ENCODE peak calls at places on chromosomes 5 and 9, in nine cellular contexts. O is astrocyte of the spinal cord, C is astrocyte of the cerebellum, M is stomach, F is A549, U is AG04450, P is thoracic aorta, Z is lower leg skin, G is kidney. K is an unnamed sample.

GRCh38 chr9:121992571-121993212 is 100.4 kb downstream of the TTLL11 start:
- DNase-seq in C (no peak), Z (peak), M (peak), U (peak), P (no peak), G (no peak), F (peak), O (peak), K (peak)

GRCh38 chr9:121499427-121500164 is at the start of gene GGTA1:
- DNase-seq in M (peak), P (no peak), C (no peak), U (no peak), Z (peak), G (peak), O (peak), F (peak), K (peak)

GRCh38 chr9:7081065-7081600 is 323.4 kb downstream of the KDM4C start:
- DNase-seq in Z (no peak), P (no peak), M (no peak), U (no peak), O (no peak), C (no peak), F (no peak), G (no peak), K (no peak)

GRCh38 chr9:131755541-131756198 is 15.8 kb upstream of the RAPGEF1 start:
- DNase-seq in Z (peak), U (no peak), F (peak), M (peak), C (peak), G (peak), O (peak), P (no peak), K (peak)

GRCh38 chr5:87081511-87082372 is 185.9 kb upstream of the RASA1 start:
- DNase-seq in P (no peak), Z (peak), G (no peak), U (no peak), O (no peak), C (no peak), M (peak), F (no peak), K (no peak)

GRCh38 chr9:135198889-135199288 is 111.4 kb downstream of the OLFM1 start:
- DNase-seq in O (no peak), G (no peak), P (no peak), F (no peak), Z (no peak), M (no peak), U (no peak), C (no peak), K (no peak)

GRCh38 chr9:89626741-89627265 is 22.0 kb downstream of the GADD45G start:
- DNase-seq in U (no peak), M (no peak), Z (no peak), O (no peak), F (no peak), C (no peak), G (peak), P (no peak), K (no peak)

GRCh38 chr9:116806075-116806474 is 119.0 kb downstream of the TRIM32 start:
- DNase-seq in G (no peak), C (peak), O (no peak), M (no peak), F (no peak), P (no peak), U (no peak), Z (no peak), K (peak)

GRCh38 chr5:172944741-172945140 is 14.5 kb upstream of the RPL26L1 start:
- DNase-seq in M (no peak), P (no peak), G (peak), U (no peak), C (no peak), F (no peak), Z (no peak), O (no peak), K (no peak)

GRCh38 chr5:158058208-158058607 is 199.3 kb upstream of the CLINT1 start:
- DNase-seq in U (no peak), F (no peak), Z (no peak), O (no peak), C (no peak), G (no peak), M (no peak), P (no peak), K (no peak)

GRCh38 chr5:35990941-35991592 is at the start of gene UGT3A1:
- DNase-seq in Z (no peak), M (no peak), U (no peak), G (no peak), C (no peak), P (no peak), F (no peak), O (no peak), K (no peak)

GRCh38 chr5:134521831-134522230 is 3.6 kb upstream of the JADE2 start:
- DNase-seq in U (no peak), O (no peak), M (no peak), G (no peak), F (no peak), C (no peak), P (no peak), Z (no peak), K (no peak)

GRCh38 chr5:150457562-150458240 is 8.2 kb upstream of the RPS14 start:
- DNase-seq in F (no peak), Z (no peak), C (no peak), P (no peak), O (no peak), U (no peak), G (no peak), M (no peak), K (no peak)

GRCh38 chr9:134350416-134350994 is 24.2 kb downstream of the RXRA start:
- DNase-seq in F (no peak), G (no peak), U (no peak), C (no peak), Z (no peak), M (no peak), O (no peak), P (no peak), K (no peak)

GRCh38 chr9:91347370-91347769 is 14.3 kb downstream of the AUH start:
- DNase-seq in P (no peak), C (no peak), M (no peak), O (no peak), U (no peak), F (no peak), Z (no peak), G (no peak), K (no peak)

GRCh38 chr5:138491284-138491648 is 26.0 kb downstream of the EGR1 start:
- DNase-seq in M (no peak), P (no peak), C (no peak), O (no peak), Z (no peak), U (no peak), F (no peak), G (no peak), K (no peak)

GRCh38 chr9:84371737-84372136 is 31.2 kb upstream of the SLC28A3 start:
- DNase-seq in O (peak), U (peak), Z (peak), C (peak), F (no peak), M (no peak), P (no peak), G (no peak), K (peak)

GRCh38 chr5:80763211-80763610 is 108.4 kb upstream of the DHFR start:
- DNase-seq in M (no peak), G (no peak), F (no peak), U (no peak), Z (no peak), C (no peak), O (peak), P (no peak), K (peak)

GRCh38 chr5:125410501-125411162 is 664.2 kb upstream of the ZNF608 start:
- DNase-seq in F (no peak), G (no peak), Z (no peak), C (no peak), M (no peak), O (peak), P (no peak), U (no peak), K (peak)

GRCh38 chr5:122493776-122494518 is 181.9 kb downstream of the SNCAIP start:
- DNase-seq in F (no peak), C (peak), Z (no peak), M (no peak), U (no peak), G (no peak), O (no peak), P (no peak), K (no peak)

GRCh38 chr9:72038890-72039410 is 21.5 kb downstream of the C9orf57 start:
- DNase-seq in U (peak), P (no peak), Z (peak), O (peak), M (peak), C (peak), G (peak), F (peak), K (peak)

GRCh38 chr5:174317261-174317894 is 271.9 kb downstream of the NSG2 start:
- DNase-seq in O (peak), M (no peak), Z (no peak), P (no peak), U (no peak), C (peak), F (peak), G (no peak), K (peak)

GRCh38 chr5:67636091-67636490 is 439.5 kb upstream of the CD180 start:
- DNase-seq in C (no peak), M (no peak), U (no peak), Z (peak), O (peak), F (no peak), G (no peak), P (no peak), K (peak)

GRCh38 chr5:130571076-130571475 is 594.0 kb downstream of the HINT1 start:
- DNase-seq in Z (no peak), G (no peak), M (no peak), C (no peak), O (peak), U (no peak), P (no peak), F (no peak), K (peak)

GRCh38 chr5:37412515-37412914 is 33.4 kb downstream of the WDR70 start:
- DNase-seq in O (no peak), F (peak), U (no peak), C (no peak), Z (no peak), M (no peak), G (no peak), P (no peak), K (no peak)

GRCh38 chr9:126371007-126371870 is 44.6 kb downstream of the MVB12B start:
- DNase-seq in Z (no peak), G (no peak), P (no peak), M (no peak), O (no peak), U (no peak), C (no peak), F (no peak), K (no peak)

GRCh38 chr5:170439246-170439943 is 50.2 kb upstream of the KCNMB1 start:
- DNase-seq in O (no peak), G (no peak), M (no peak), U (no peak), C (no peak), Z (peak), F (no peak), P (no peak), K (no peak)

GRCh38 chr5:53469946-53470687 is 10.3 kb upstream of the FST start:
- DNase-seq in G (no peak), U (no peak), P (no peak), C (peak), Z (no peak), M (no peak), O (peak), F (no peak), K (peak)

GRCh38 chr9:100086097-100086496 is 12.7 kb downstream of the ERP44 start:
- DNase-seq in F (no peak), C (no peak), O (no peak), G (no peak), Z (no peak), P (no peak), M (no peak), U (no peak), K (no peak)

GRCh38 chr9:100084145-100084478 is 14.7 kb downstream of the ERP44 start:
- DNase-seq in O (no peak), U (no peak), P (no peak), Z (no peak), C (no peak), G (no peak), M (no peak), F (no peak), K (no peak)

GRCh38 chr9:100084734-100085133 is 14.1 kb downstream of the ERP44 start:
- DNase-seq in U (no peak), G (no peak), O (no peak), P (no peak), M (no peak), Z (no peak), F (no peak), C (no peak), K (no peak)

GRCh38 chr9:100088202-100088601 is 10.6 kb downstream of the ERP44 start:
- DNase-seq in F (no peak), Z (no peak), P (no peak), C (no peak), G (no peak), O (no peak), U (no peak), M (no peak), K (no peak)

DNA sequence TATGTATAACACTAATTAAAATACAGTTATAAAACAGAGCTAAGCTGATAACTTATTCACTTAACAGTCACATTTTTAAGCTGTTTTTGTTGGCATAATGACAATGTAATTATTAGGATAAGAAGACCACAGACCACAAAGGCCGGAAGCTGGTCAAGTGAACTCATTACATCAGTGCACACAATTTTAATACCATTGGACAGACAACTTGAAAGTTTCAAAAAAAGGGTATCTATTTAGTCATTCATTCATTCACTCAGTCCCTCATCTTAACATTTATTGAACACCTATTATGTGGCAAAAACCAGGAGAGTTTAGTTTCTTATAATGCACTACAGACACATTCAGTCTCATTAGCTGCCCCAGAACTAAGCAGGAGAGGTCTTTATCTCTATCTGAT is 11.6 kb downstream of the ERP44 start:
- DNase-seq in P (no peak), Z (no peak), M (no peak), C (peak), F (no peak), U (no peak), G (no peak), O (peak), K (peak)
- TF ChIP-seq CTCF in P (no peak), Z (no peak), M (no peak), C (no peak), F (no peak), U (no peak), G (no peak), O (no peak), K (no peak)

DNA sequence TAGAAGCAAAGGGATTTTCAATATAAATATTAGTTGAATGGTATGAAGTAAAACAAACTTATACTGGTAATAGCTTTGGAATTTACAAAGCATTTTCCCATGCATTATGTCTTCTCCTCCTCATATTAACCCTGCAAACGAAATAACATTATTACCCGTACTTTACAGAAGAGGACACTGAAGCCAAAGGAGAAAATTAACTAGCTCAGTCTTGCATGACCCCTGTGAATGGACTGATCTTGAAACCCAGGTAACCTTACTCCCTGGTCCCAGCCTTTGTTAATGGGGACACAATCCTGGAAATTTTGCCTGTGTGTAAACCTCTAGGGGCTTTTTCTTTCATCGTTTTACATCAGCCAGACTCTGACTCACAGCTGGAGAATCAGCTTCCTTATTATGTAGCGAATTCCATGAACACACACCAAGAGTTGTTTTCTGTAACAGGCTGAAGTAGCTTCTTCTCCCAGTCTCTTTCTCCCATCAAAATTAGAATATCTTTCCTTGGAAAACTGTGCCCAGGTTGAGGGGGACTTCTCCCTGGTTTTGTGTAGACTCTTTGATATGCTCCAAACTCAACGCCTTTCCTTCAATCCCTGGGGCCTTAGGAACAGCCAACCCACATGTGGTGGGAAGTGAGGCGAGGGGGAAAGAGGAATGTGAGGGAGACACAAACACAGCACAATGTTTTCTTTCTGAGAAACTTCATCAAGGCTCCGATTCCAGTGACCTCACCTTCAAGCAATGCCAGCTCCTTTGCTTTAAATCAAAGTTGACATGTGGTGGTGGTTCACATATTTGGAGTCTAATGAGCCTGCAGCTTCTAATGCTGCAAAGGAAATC is 480.9 kb upstream of the PAPPA start:
- DNase-seq in C (peak), G (no peak), M (no peak), Z (no peak), F (peak), O (peak), U (peak), P (no peak), K (peak)
- H3K4me3 ChIP-seq in C (no peak), G (no peak), M (no peak), Z (no peak), F (no peak), O (no peak), U (peak), P (peak), K (no peak)

GRCh38 chr5:135750506-135750905 is 84.0 kb upstream of the SLC25A48 start:
- DNase-seq in F (no peak), C (no peak), G (no peak), Z (no peak), P (no peak), M (no peak), U (no peak), O (no peak), K (no peak)
- TF ChIP-seq CTCF in F (no peak), C (peak), G (no peak), Z (no peak), P (no peak), M (no peak), U (peak), O (no peak), K (peak)

GRCh38 chr9:136713555-136713949 is 1.2 kb downstream of the DIPK1B start:
- DNase-seq in G (no peak), F (no peak), C (no peak), O (no peak), M (no peak), Z (no peak), P (no peak), U (no peak), K (no peak)
- H3K4me3 ChIP-seq in G (peak), F (peak), C (peak), O (no peak), M (peak), Z (no peak), P (no peak), U (no peak), K (no peak)

K was measured in choroid plexus epithelial cell.